ENCODE peak calls at places on chromosomes 5 and 9, in ten cellular contexts. One of them, this sample, is unnamed.

GRCh38 chr9:4620881-4621555 is 41.1 kb upstream of the PLPP6 start:
- DNase-seq in stomach: no peak
- DNase-seq in body of pancreas: no peak
- DNase-seq in uterus: no peak
- DNase-seq in spleen: no peak
- DNase-seq in heart left ventricle: no peak
- DNase-seq in sigmoid colon: no peak
- DNase-seq in transverse colon: no peak
- DNase-seq in upper lobe of left lung: no peak
- DNase-seq in A549: no peak
- DNase-seq in this sample: no peak

GRCh38 chr5:148995791-148996190 is 67.1 kb downstream of the SH3TC2 start:
- DNase-seq in transverse colon: no peak
- DNase-seq in body of pancreas: no peak
- DNase-seq in upper lobe of left lung: no peak
- DNase-seq in uterus: no peak
- DNase-seq in stomach: no peak
- DNase-seq in heart left ventricle: no peak
- DNase-seq in A549: no peak
- DNase-seq in sigmoid colon: no peak
- DNase-seq in spleen: no peak
- DNase-seq in this sample: no peak

GRCh38 chr5:2542026-2542425 is 209.5 kb downstream of the IRX2 start:
- DNase-seq in transverse colon: no peak
- DNase-seq in uterus: no peak
- DNase-seq in A549: no peak
- DNase-seq in heart left ventricle: no peak
- DNase-seq in stomach: no peak
- DNase-seq in body of pancreas: no peak
- DNase-seq in spleen: no peak
- DNase-seq in sigmoid colon: no peak
- DNase-seq in upper lobe of left lung: no peak
- DNase-seq in this sample: no peak

GRCh38 chr9:110256142-110256391 is 240 bp downstream of the TXN start:
- DNase-seq in spleen: no peak
- DNase-seq in uterus: no peak
- DNase-seq in stomach: no peak
- DNase-seq in upper lobe of left lung: no peak
- DNase-seq in sigmoid colon: no peak
- DNase-seq in A549: no peak
- DNase-seq in transverse colon: no peak
- DNase-seq in heart left ventricle: no peak
- DNase-seq in body of pancreas: no peak
- DNase-seq in this sample: no peak

GRCh38 chr5:19179561-19179960 is 808.4 kb downstream of the CDH18 start:
- DNase-seq in uterus: no peak
- DNase-seq in heart left ventricle: no peak
- DNase-seq in stomach: no peak
- DNase-seq in sigmoid colon: no peak
- DNase-seq in A549: no peak
- DNase-seq in upper lobe of left lung: no peak
- DNase-seq in body of pancreas: no peak
- DNase-seq in transverse colon: no peak
- DNase-seq in spleen: no peak
- DNase-seq in this sample: no peak

GRCh38 chr9:127336708-127337352 is 60.1 kb upstream of the SLC2A8 start:
- DNase-seq in heart left ventricle: peak; percentile 86
- DNase-seq in spleen: no peak
- DNase-seq in A549: peak; percentile 80
- DNase-seq in body of pancreas: peak; percentile 82
- DNase-seq in upper lobe of left lung: peak; percentile 42
- DNase-seq in sigmoid colon: peak; percentile 93
- DNase-seq in uterus: peak; percentile 90
- DNase-seq in transverse colon: peak; percentile 64
- DNase-seq in stomach: peak; percentile 61
- DNase-seq in this sample: no peak

GRCh38 chr5:160083012-160083436 is 36.2 kb downstream of the PWWP2A start:
- DNase-seq in stomach: no peak
- DNase-seq in body of pancreas: no peak
- DNase-seq in upper lobe of left lung: no peak
- DNase-seq in A549: no peak
- DNase-seq in uterus: no peak
- DNase-seq in transverse colon: no peak
- DNase-seq in heart left ventricle: no peak
- DNase-seq in spleen: no peak
- DNase-seq in sigmoid colon: no peak
- DNase-seq in this sample: no peak

GRCh38 chr5:27130587-27130986 is 92.2 kb upstream of the CDH9 start:
- DNase-seq in uterus: no peak
- DNase-seq in spleen: no peak
- DNase-seq in stomach: no peak
- DNase-seq in body of pancreas: no peak
- DNase-seq in A549: no peak
- DNase-seq in transverse colon: no peak
- DNase-seq in upper lobe of left lung: no peak
- DNase-seq in heart left ventricle: no peak
- DNase-seq in sigmoid colon: no peak
- DNase-seq in this sample: no peak

GRCh38 chr5:458547-459353 is 15.8 kb downstream of the EXOC3 start:
- DNase-seq in uterus: no peak
- DNase-seq in spleen: peak; percentile 38
- DNase-seq in heart left ventricle: no peak
- DNase-seq in upper lobe of left lung: peak; percentile 22
- DNase-seq in stomach: no peak
- DNase-seq in transverse colon: peak; percentile 5
- DNase-seq in sigmoid colon: peak; percentile 57
- DNase-seq in body of pancreas: no peak
- DNase-seq in A549: peak; percentile 30
- DNase-seq in this sample: no peak

GRCh38 chr9:136723989-136724388 is 11.6 kb downstream of the DIPK1B start:
- DNase-seq in body of pancreas: no peak
- DNase-seq in upper lobe of left lung: no peak
- DNase-seq in stomach: no peak
- DNase-seq in spleen: no peak
- DNase-seq in transverse colon: no peak
- DNase-seq in A549: no peak
- DNase-seq in sigmoid colon: no peak
- DNase-seq in heart left ventricle: no peak
- DNase-seq in uterus: no peak
- DNase-seq in this sample: no peak

GRCh38 chr5:139183502-139183901 is 14.7 kb downstream of the SIL1 start:
- DNase-seq in A549: no peak
- DNase-seq in body of pancreas: peak; percentile 65
- DNase-seq in upper lobe of left lung: no peak
- DNase-seq in sigmoid colon: no peak
- DNase-seq in spleen: no peak
- DNase-seq in stomach: no peak
- DNase-seq in transverse colon: no peak
- DNase-seq in heart left ventricle: no peak
- DNase-seq in uterus: no peak
- DNase-seq in this sample: no peak

GRCh38 chr5:139182528-139183296 is 15.5 kb downstream of the SIL1 start:
- DNase-seq in spleen: no peak
- DNase-seq in A549: no peak
- DNase-seq in uterus: no peak
- DNase-seq in stomach: no peak
- DNase-seq in transverse colon: no peak
- DNase-seq in body of pancreas: no peak
- DNase-seq in upper lobe of left lung: no peak
- DNase-seq in heart left ventricle: no peak
- DNase-seq in sigmoid colon: no peak
- DNase-seq in this sample: no peak

GRCh38 chr5:139180850-139181785 is 17.1 kb downstream of the SIL1 start:
- DNase-seq in body of pancreas: no peak
- DNase-seq in upper lobe of left lung: no peak
- DNase-seq in uterus: no peak
- DNase-seq in A549: no peak
- DNase-seq in spleen: no peak
- DNase-seq in transverse colon: no peak
- DNase-seq in stomach: no peak
- DNase-seq in sigmoid colon: no peak
- DNase-seq in heart left ventricle: no peak
- DNase-seq in this sample: no peak

GRCh38 chr5:139178948-139179347 is 19.2 kb downstream of the SIL1 start:
- DNase-seq in stomach: peak; percentile 73
- DNase-seq in body of pancreas: peak; percentile 69
- DNase-seq in sigmoid colon: no peak
- DNase-seq in transverse colon: peak; percentile 26
- DNase-seq in heart left ventricle: peak; percentile 45
- DNase-seq in A549: no peak
- DNase-seq in uterus: peak; percentile 51
- DNase-seq in upper lobe of left lung: peak; percentile 44
- DNase-seq in spleen: no peak
- DNase-seq in this sample: no peak

DNA sequence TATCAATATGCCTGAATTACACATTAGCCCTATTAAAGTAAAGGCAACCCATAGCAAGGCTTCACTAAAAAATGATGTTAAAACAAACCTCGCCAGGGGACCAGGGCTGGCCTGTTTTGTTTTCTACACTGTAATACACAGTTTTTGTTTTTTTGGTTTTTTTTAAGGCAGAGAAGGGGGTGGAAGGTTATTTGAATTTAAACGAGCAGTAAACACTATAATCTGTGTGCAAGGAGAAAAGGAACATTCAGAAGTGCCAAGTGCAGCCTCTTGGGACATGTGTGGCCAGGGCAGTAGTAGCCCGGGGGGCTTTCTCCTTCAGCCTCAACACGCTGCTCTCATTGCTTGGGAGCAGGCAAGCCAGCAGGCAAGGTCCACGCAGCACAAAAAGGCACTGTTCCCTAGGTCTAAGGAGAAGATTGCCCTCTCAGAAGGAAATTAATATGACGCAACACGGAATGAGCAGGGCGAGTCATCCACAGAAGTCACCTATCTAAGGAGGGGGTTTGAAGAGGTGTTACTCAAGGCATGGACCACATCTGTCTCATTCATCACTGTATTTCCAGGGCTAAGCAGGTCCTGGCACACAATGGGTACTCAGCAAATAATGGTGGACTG is 16.2 kb downstream of the SIL1 start:
- DNase-seq in spleen: no peak
- DNase-seq in A549: no peak
- DNase-seq in stomach: no peak
- DNase-seq in body of pancreas: no peak
- DNase-seq in upper lobe of left lung: peak; percentile 38
- DNase-seq in sigmoid colon: peak; percentile 65
- DNase-seq in heart left ventricle: no peak
- DNase-seq in uterus: no peak
- DNase-seq in transverse colon: peak; percentile 39
- DNase-seq in this sample: no peak
- TF ChIP-seq POLR2A in spleen: no peak
- TF ChIP-seq POLR2A in A549: no peak
- TF ChIP-seq POLR2A in stomach: no peak
- TF ChIP-seq POLR2A in body of pancreas: no peak
- TF ChIP-seq POLR2A in upper lobe of left lung: no peak
- TF ChIP-seq POLR2A in sigmoid colon: no peak
- TF ChIP-seq POLR2A in heart left ventricle: no peak
- TF ChIP-seq POLR2A in uterus: no peak
- TF ChIP-seq POLR2A in transverse colon: no peak
- TF ChIP-seq POLR2A in this sample: no peak

DNA sequence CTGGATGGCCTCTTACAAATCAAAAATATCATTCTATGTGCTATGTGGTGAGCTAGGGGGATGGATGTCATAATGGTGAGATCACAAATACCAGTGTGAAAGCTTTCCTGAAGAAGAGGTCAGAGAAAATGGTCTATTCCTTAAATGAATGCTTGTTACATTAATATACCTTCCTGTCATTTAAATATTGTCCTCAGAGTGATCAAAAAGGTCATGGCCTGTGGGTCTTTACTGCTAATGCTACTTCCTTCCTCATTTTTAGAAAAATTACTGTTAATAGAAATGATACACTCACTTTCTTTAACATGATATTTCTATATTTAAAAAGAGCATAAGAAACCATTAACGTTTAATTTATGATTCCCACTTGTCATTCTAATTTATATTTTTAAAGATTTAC is 9.7 kb downstream of the OMD start:
- DNase-seq in A549: no peak
- DNase-seq in body of pancreas: no peak
- DNase-seq in transverse colon: no peak
- DNase-seq in upper lobe of left lung: no peak
- DNase-seq in uterus: no peak
- DNase-seq in sigmoid colon: no peak
- DNase-seq in heart left ventricle: no peak
- DNase-seq in stomach: no peak
- DNase-seq in spleen: no peak
- DNase-seq in this sample: no peak
- H3K4me3 ChIP-seq in A549: no peak overlapping the region
- H3K4me3 ChIP-seq in body of pancreas: no peak overlapping the region
- H3K4me3 ChIP-seq in transverse colon: no peak overlapping the region
- H3K4me3 ChIP-seq in upper lobe of left lung: no peak overlapping the region
- H3K4me3 ChIP-seq in uterus: no peak overlapping the region
- H3K4me3 ChIP-seq in sigmoid colon: no peak overlapping the region
- H3K4me3 ChIP-seq in heart left ventricle: no peak overlapping the region
- H3K4me3 ChIP-seq in stomach: no peak overlapping the region
- H3K4me3 ChIP-seq in spleen: no peak overlapping the region
- H3K4me3 ChIP-seq in this sample: no peak overlapping the region

GRCh38 chr5:68224561-68225187 is 9.1 kb downstream of the PIK3R1 start:
- DNase-seq in transverse colon: no peak
- DNase-seq in sigmoid colon: no peak
- DNase-seq in spleen: no peak
- DNase-seq in heart left ventricle: no peak
- DNase-seq in upper lobe of left lung: no peak
- DNase-seq in uterus: no peak
- DNase-seq in A549: no peak
- DNase-seq in stomach: no peak
- DNase-seq in body of pancreas: no peak
- DNase-seq in this sample: no peak
- H3K4me1 ChIP-seq in transverse colon: peaks cover 24% of the 10 kb centered on the region
- H3K4me1 ChIP-seq in sigmoid colon: peaks cover 73% of the 10 kb centered on the region
- H3K4me1 ChIP-seq in spleen: peaks cover 37% of the 10 kb centered on the region
- H3K4me1 ChIP-seq in heart left ventricle: peaks cover 91% of the 10 kb centered on the region
- H3K4me1 ChIP-seq in upper lobe of left lung: peaks cover 27% of the 10 kb centered on the region
- H3K4me1 ChIP-seq in uterus: peaks cover 4% of the 10 kb centered on the region
- H3K4me1 ChIP-seq in A549: peaks cover 16% of the 10 kb centered on the region
- H3K4me1 ChIP-seq in stomach: peaks cover 90% of the 10 kb centered on the region
- H3K4me1 ChIP-seq in body of pancreas: peaks cover 26% of the 10 kb centered on the region
- H3K4me1 ChIP-seq in this sample: no peaks in the 10 kb centered on the region

DNA sequence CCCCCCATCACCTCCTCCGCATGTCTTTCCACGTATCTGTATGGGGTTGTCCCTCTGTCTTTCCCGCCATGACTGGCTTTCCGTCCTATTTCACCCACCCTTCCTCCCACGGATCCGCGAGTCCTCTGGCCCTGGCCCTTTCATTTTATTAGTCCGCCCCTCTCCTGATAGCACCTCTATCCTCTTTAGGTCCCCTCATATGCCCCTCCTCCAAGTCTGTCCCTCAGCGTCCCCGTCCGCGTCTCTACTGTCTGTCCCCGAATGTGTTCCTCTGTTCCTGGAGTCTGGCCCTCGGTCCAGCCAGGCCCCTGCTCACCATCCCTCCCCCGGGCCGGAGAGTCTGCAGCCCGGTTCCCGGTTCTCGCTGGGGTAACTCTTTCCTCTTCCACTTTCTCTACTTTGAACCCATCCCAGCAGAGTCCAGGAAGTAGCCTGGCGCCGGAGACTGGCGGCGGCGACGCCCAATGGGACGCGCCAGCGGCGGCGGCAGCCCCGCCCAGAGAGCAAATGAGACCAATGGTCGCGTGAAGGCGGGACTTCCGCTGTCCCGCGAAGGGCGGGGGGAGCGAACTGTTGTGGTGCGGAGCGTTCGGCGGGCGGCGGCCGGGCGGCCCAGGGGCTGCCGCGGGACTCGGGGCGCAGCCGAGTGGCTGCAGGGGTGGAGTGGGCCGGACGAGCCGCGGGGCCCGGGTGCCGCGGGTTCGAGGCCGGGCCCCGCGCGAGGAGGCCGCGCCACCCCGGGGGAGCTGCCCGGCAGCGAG is at the start of gene SAP30L:
- DNase-seq in A549: peak; percentile 100
- DNase-seq in upper lobe of left lung: peak; percentile 94
- DNase-seq in spleen: peak; percentile 97
- DNase-seq in transverse colon: peak; percentile 97
- DNase-seq in body of pancreas: peak; percentile 94
- DNase-seq in uterus: peak; percentile 99
- DNase-seq in sigmoid colon: peak; percentile 97
- DNase-seq in heart left ventricle: peak; percentile 96
- DNase-seq in stomach: peak; percentile 97
- DNase-seq in this sample: peak; percentile 98
- TF ChIP-seq POLR2A in A549: peak; percentile 48
- TF ChIP-seq POLR2A in upper lobe of left lung: no peak
- TF ChIP-seq POLR2A in spleen: peak; percentile 70
- TF ChIP-seq POLR2A in transverse colon: peak; percentile 91
- TF ChIP-seq POLR2A in body of pancreas: peak; percentile 86
- TF ChIP-seq POLR2A in uterus: peak; percentile 78
- TF ChIP-seq POLR2A in sigmoid colon: peak; percentile 81
- TF ChIP-seq POLR2A in heart left ventricle: peak; percentile 97
- TF ChIP-seq POLR2A in stomach: no peak
- TF ChIP-seq POLR2A in this sample: peak; percentile 92

This sample was measured in Peyer's patch.